ENCODE peak calls at places on chromosomes 4 and X, in nine cellular contexts. T, S, F, N, W, V, Y, G and L are unnamed samples.

GRCh38 chr4:54282837-54283236 is 53.7 kb downstream of the PDGFRA start:
- DNase-seq in T (no peak), S (no peak), F (no peak), N (no peak), W (no peak), V (no peak), Y (no peak), G (no peak), L (no peak)

GRCh38 chr4:152165146-152165545 is 370.7 kb downstream of the FBXW7 start:
- DNase-seq in T (no peak), S (peak; percentile 4), F (no peak), N (no peak), W (no peak), V (no peak), Y (no peak), G (no peak), L (no peak)

GRCh38 chr4:38455092-38455855 is 208.7 kb upstream of the KLF3 start:
- DNase-seq in T (no peak), S (no peak), F (no peak), N (no peak), W (no peak), V (no peak), Y (no peak), G (no peak), L (no peak)

GRCh38 chr4:36385951-36386561 is 104.6 kb downstream of the DTHD1 start:
- DNase-seq in T (peak; percentile 16), S (no peak), F (peak; percentile 11), N (no peak), W (no peak), V (no peak), Y (no peak), G (no peak), L (no peak)

GRCh38 chr4:157217708-157218107 is 2.8 kb upstream of the GRIA2 start:
- DNase-seq in T (no peak), S (peak; percentile 16), F (no peak), N (no peak), W (no peak), V (peak; percentile 18), Y (no peak), G (peak; percentile 56), L (no peak)

GRCh38 chr4:77434299-77435092 is 171.1 kb upstream of the CXCL13 start:
- DNase-seq in T (peak; percentile 50), S (no peak), F (no peak), N (no peak), W (no peak), V (no peak), Y (no peak), G (no peak), L (no peak)

GRCh38 chr4:6366581-6366980 is 96.9 kb downstream of the WFS1 start:
- DNase-seq in T (no peak), S (no peak), F (no peak), N (no peak), W (no peak), V (no peak), Y (no peak), G (no peak), L (no peak)

GRCh38 chrX:103404225-103405008 is 28.1 kb downstream of the BEX3 start:
- DNase-seq in T (peak; percentile 57), S (peak; percentile 88), F (peak; percentile 62), N (peak; percentile 63), W (peak; percentile 78), V (peak; percentile 59), Y (peak; percentile 7), G (peak; percentile 79), L (peak; percentile 41)

GRCh38 chr4:118968006-118968405 is 79.4 kb downstream of the SYNPO2 start:
- DNase-seq in T (peak; percentile 48), S (no peak), F (peak; percentile 43), N (peak; percentile 57), W (no peak), V (no peak), Y (peak; percentile 52), G (peak; percentile 38), L (no peak)

GRCh38 chrX:18893536-18893935 is 90.4 kb downstream of the PHKA2 start:
- DNase-seq in T (no peak), S (no peak), F (no peak), N (no peak), W (no peak), V (no peak), Y (no peak), G (no peak), L (no peak)

GRCh38 chr4:66575024-66575696 is 904.9 kb upstream of the EPHA5 start:
- DNase-seq in T (no peak), S (peak; percentile 95), F (no peak), N (no peak), W (no peak), V (no peak), Y (peak; percentile 40), G (no peak), L (peak; percentile 20)

GRCh38 chrX:46575586-46575985 is 2.0 kb downstream of the CHST7 start:
- DNase-seq in T (no peak), S (no peak), F (no peak), N (no peak), W (no peak), V (no peak), Y (no peak), G (peak; percentile 30), L (no peak)

GRCh38 chrX:46573896-46574336 is 351 bp downstream of the CHST7 start:
- DNase-seq in T (peak; percentile 34), S (peak; percentile 83), F (peak; percentile 63), N (peak; percentile 40), W (peak; percentile 77), V (no peak), Y (peak; percentile 27), G (peak; percentile 63), L (no peak)

GRCh38 chrX:46575991-46576392 is 2.4 kb downstream of the CHST7 start:
- DNase-seq in T (peak; percentile 34), S (no peak), F (no peak), N (no peak), W (no peak), V (no peak), Y (no peak), G (peak; percentile 18), L (no peak)

GRCh38 chrX:46574337-46574940 is 874 bp downstream of the CHST7 start:
- DNase-seq in T (no peak), S (peak; percentile 48), F (no peak), N (no peak), W (no peak), V (no peak), Y (no peak), G (peak; percentile 29), L (no peak)

DNA sequence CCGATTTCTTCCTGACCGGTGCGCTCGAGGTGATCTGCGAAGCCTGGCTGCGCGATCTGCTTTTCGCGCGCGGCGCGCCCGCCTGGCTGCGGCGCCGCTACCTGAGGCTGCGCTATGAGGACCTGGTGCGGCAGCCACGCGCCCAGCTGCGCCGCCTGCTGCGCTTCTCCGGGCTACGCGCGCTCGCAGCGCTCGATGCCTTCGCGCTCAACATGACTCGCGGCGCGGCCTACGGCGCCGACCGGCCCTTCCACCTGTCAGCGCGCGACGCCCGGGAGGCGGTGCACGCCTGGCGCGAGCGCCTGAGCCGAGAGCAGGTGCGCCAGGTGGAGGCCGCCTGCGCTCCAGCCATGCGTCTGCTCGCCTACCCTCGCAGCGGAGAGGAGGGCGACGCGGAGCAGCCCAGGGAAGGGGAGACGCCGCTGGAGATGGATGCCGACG is 1.4 kb downstream of the CHST7 start:
- DNase-seq in T (no peak), S (no peak), F (no peak), N (peak; percentile 31), W (no peak), V (no peak), Y (no peak), G (peak; percentile 26), L (no peak)
- TF ChIP-seq POLR2A in T (no peak), S (no peak), F (no peak), N (no peak), W (no peak), V (no peak), Y (no peak), G (no peak), L (no peak)

DNA sequence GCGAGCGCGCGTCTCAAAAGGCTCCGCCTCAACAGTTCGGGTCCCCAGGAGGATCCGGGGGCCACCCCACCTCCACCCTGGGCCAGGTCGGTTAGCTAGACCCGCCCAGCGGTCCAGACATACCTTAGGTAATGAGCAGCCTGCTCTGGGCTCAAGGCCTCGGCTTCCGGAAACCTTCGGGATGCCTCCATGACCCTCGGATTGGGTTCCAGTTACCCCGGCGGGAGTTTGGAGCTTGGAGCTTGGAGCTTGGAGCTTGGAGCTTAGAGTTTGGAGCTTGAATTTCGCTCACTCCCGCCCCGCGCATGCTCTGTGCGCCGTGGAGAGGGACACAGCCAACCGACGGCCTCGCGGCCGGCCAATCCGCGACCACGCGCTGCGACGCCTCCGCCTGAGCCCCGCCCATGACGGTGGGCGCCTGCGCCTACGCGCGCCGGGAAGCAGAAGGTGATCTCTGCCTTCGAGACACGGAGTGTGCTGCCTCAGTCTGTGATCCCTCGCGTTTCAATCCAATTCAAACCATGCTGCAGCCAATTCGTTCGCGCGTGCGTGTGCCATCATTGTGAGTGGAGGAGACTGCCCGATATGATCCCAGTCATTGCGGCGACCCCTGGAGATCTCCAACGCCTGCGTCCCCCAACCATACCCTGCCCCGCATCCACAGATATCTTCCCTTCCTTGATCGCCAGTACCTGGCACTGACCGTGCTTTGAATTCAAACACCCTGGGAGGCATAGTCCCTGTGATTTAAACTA is at the start of gene ERCC6L:
- DNase-seq in T (peak; percentile 87), S (peak; percentile 94), F (peak; percentile 84), N (peak; percentile 90), W (peak; percentile 87), V (peak; percentile 69), Y (peak; percentile 76), G (peak; percentile 89), L (peak; percentile 85)
- TF ChIP-seq POLR2A in T (peak; percentile 33), S (peak; percentile 96), F (peak; percentile 25), N (no peak), W (no peak), V (peak; percentile 93), Y (peak; percentile 37), G (peak; percentile 80), L (peak; percentile 85)

DNA sequence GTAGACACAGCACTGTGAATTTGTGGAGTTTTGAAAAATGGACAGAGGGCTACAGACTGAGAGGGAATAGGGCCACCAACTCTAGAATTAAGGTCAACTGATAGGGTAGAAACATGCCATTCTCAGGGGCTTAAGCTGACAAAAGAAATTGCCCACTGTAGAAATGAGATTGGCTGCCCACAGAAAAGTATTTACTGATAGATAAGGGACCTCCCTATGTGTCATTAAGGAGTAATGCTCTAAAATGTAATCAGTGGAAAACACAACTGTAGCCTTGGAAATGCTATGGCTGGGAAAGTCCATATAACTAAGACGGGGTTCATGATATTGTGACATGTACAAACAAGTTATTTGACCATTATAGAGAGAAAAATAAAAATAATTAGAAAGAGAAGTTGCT is 4.6 kb downstream of the RTL9 start:
- DNase-seq in T (no peak), S (no peak), F (no peak), N (no peak), W (no peak), V (no peak), Y (no peak), G (no peak), L (no peak)
- TF ChIP-seq POLR2A in T (no peak), S (no peak), F (no peak), N (no peak), W (no peak), V (no peak), Y (no peak), G (no peak), L (no peak)

GRCh38 chrX:106171293-106171692 is 3.2 kb downstream of the PWWP3B start:
- DNase-seq in T (no peak), S (no peak), F (no peak), N (no peak), W (no peak), V (no peak), Y (no peak), G (no peak), L (no peak)

GRCh38 chrX:106170318-106170717 is 2.2 kb downstream of the PWWP3B start:
- DNase-seq in T (no peak), S (peak; percentile 10), F (no peak), N (no peak), W (no peak), V (peak; percentile 8), Y (no peak), G (no peak), L (no peak)

GRCh38 chrX:106168107-106168506 is at the start of gene PWWP3B:
- DNase-seq in T (peak; percentile 19), S (peak; percentile 6), F (peak; percentile 23), N (peak; percentile 65), W (no peak), V (peak; percentile 38), Y (peak; percentile 16), G (no peak), L (no peak)
- TF ChIP-seq POLR2A in T (no peak), S (no peak), F (no peak), N (no peak), W (no peak), V (peak; percentile 21), Y (no peak), G (no peak), L (no peak)